ENCODE peak calls at places on chromosomes 4 and X, in eight cellular contexts. One of them, this sample, is unnamed. For H3K4me1, H3K9me3 and H3K36me3, the result is how much of the 10 kb centered on the place peaks cover.

GRCh38 chr4:55036405-55036804 is 89.0 kb downstream of the KDR start:
- DNase-seq in ascending aorta: no peak
- DNase-seq in body of pancreas: no peak
- DNase-seq in cardiac muscle cell: no peak
- DNase-seq in fibroblast of lung: no peak
- DNase-seq in endothelial cell of umbilical vein: no peak
- DNase-seq in right atrium auricular region: no peak
- DNase-seq in spleen: no peak
- DNase-seq in this sample: peak

GRCh38 chrX:145563159-145563558 is 254.5 kb upstream of the SLITRK2 start:
- DNase-seq in ascending aorta: no peak
- DNase-seq in cardiac muscle cell: no peak
- DNase-seq in endothelial cell of umbilical vein: no peak
- DNase-seq in fibroblast of lung: no peak
- DNase-seq in body of pancreas: no peak
- DNase-seq in spleen: no peak
- DNase-seq in right atrium auricular region: no peak
- DNase-seq in this sample: no peak

GRCh38 chr4:123706961-123707360 is 310.4 kb downstream of the SPRY1 start:
- DNase-seq in ascending aorta: no peak
- DNase-seq in endothelial cell of umbilical vein: no peak
- DNase-seq in spleen: no peak
- DNase-seq in fibroblast of lung: no peak
- DNase-seq in right atrium auricular region: no peak
- DNase-seq in body of pancreas: no peak
- DNase-seq in cardiac muscle cell: no peak
- DNase-seq in this sample: no peak

GRCh38 chr4:38563703-38564490 is 100.1 kb upstream of the KLF3 start:
- DNase-seq in spleen: no peak
- DNase-seq in endothelial cell of umbilical vein: no peak
- DNase-seq in body of pancreas: no peak
- DNase-seq in fibroblast of lung: peak
- DNase-seq in right atrium auricular region: no peak
- DNase-seq in cardiac muscle cell: no peak
- DNase-seq in ascending aorta: no peak
- DNase-seq in this sample: no peak

GRCh38 chr4:181150173-181150572 is 1093.0 kb upstream of the TENM3 start:
- DNase-seq in endothelial cell of umbilical vein: no peak
- DNase-seq in cardiac muscle cell: no peak
- DNase-seq in fibroblast of lung: no peak
- DNase-seq in body of pancreas: no peak
- DNase-seq in right atrium auricular region: no peak
- DNase-seq in spleen: no peak
- DNase-seq in ascending aorta: no peak
- DNase-seq in this sample: no peak

GRCh38 chrX:153953342-153953830 is 8.9 kb upstream of the RENBP start:
- DNase-seq in endothelial cell of umbilical vein: peak
- DNase-seq in spleen: peak
- DNase-seq in body of pancreas: peak
- DNase-seq in ascending aorta: peak
- DNase-seq in cardiac muscle cell: peak
- DNase-seq in fibroblast of lung: peak
- DNase-seq in right atrium auricular region: peak
- DNase-seq in this sample: peak

GRCh38 chrX:129015381-129015780 is 507.9 kb downstream of the SMARCA1 start:
- DNase-seq in ascending aorta: no peak
- DNase-seq in cardiac muscle cell: no peak
- DNase-seq in fibroblast of lung: no peak
- DNase-seq in body of pancreas: no peak
- DNase-seq in endothelial cell of umbilical vein: no peak
- DNase-seq in right atrium auricular region: no peak
- DNase-seq in spleen: no peak
- DNase-seq in this sample: no peak

GRCh38 chr4:100907465-100908454 is 389.9 kb upstream of the EMCN start:
- DNase-seq in spleen: no peak
- DNase-seq in right atrium auricular region: no peak
- DNase-seq in fibroblast of lung: peak
- DNase-seq in ascending aorta: no peak
- DNase-seq in cardiac muscle cell: peak
- DNase-seq in endothelial cell of umbilical vein: peak
- DNase-seq in body of pancreas: no peak
- DNase-seq in this sample: peak

GRCh38 chr4:155371432-155372043 is 5.2 kb downstream of the MAP9 start:
- DNase-seq in body of pancreas: no peak
- DNase-seq in cardiac muscle cell: peak
- DNase-seq in fibroblast of lung: peak
- DNase-seq in spleen: no peak
- DNase-seq in endothelial cell of umbilical vein: peak
- DNase-seq in right atrium auricular region: no peak
- DNase-seq in ascending aorta: no peak
- DNase-seq in this sample: no peak

GRCh38 chr4:116953947-116954346 is 131.4 kb downstream of the TRAM1L1 start:
- DNase-seq in cardiac muscle cell: no peak
- DNase-seq in right atrium auricular region: no peak
- DNase-seq in body of pancreas: no peak
- DNase-seq in ascending aorta: no peak
- DNase-seq in endothelial cell of umbilical vein: no peak
- DNase-seq in spleen: no peak
- DNase-seq in fibroblast of lung: no peak
- DNase-seq in this sample: no peak

GRCh38 chr4:91734682-91735081 is 569.1 kb upstream of the GRID2 start:
- DNase-seq in cardiac muscle cell: peak
- DNase-seq in spleen: no peak
- DNase-seq in body of pancreas: no peak
- DNase-seq in endothelial cell of umbilical vein: peak
- DNase-seq in ascending aorta: no peak
- DNase-seq in right atrium auricular region: no peak
- DNase-seq in fibroblast of lung: no peak
- DNase-seq in this sample: peak

GRCh38 chr4:26887809-26888208 is 27.2 kb downstream of the STIM2 start:
- DNase-seq in fibroblast of lung: no peak
- DNase-seq in endothelial cell of umbilical vein: no peak
- DNase-seq in body of pancreas: no peak
- DNase-seq in right atrium auricular region: no peak
- DNase-seq in ascending aorta: no peak
- DNase-seq in cardiac muscle cell: no peak
- DNase-seq in spleen: no peak
- DNase-seq in this sample: no peak

GRCh38 chr4:26887143-26887542 is 26.5 kb downstream of the STIM2 start:
- DNase-seq in endothelial cell of umbilical vein: no peak
- DNase-seq in cardiac muscle cell: no peak
- DNase-seq in body of pancreas: no peak
- DNase-seq in right atrium auricular region: no peak
- DNase-seq in spleen: no peak
- DNase-seq in ascending aorta: no peak
- DNase-seq in fibroblast of lung: no peak
- DNase-seq in this sample: no peak

GRCh38 chr4:26885912-26886274 is 25.3 kb downstream of the STIM2 start:
- DNase-seq in cardiac muscle cell: no peak
- DNase-seq in spleen: no peak
- DNase-seq in body of pancreas: no peak
- DNase-seq in right atrium auricular region: no peak
- DNase-seq in ascending aorta: no peak
- DNase-seq in fibroblast of lung: no peak
- DNase-seq in endothelial cell of umbilical vein: no peak
- DNase-seq in this sample: no peak

GRCh38 chr4:26879805-26880204 is 19.2 kb downstream of the STIM2 start:
- DNase-seq in endothelial cell of umbilical vein: no peak
- DNase-seq in spleen: no peak
- DNase-seq in ascending aorta: no peak
- DNase-seq in fibroblast of lung: no peak
- DNase-seq in cardiac muscle cell: peak
- DNase-seq in body of pancreas: no peak
- DNase-seq in right atrium auricular region: no peak
- DNase-seq in this sample: no peak

GRCh38 chr4:26884486-26884988 is 23.9 kb downstream of the STIM2 start:
- DNase-seq in cardiac muscle cell: no peak
- DNase-seq in endothelial cell of umbilical vein: no peak
- DNase-seq in spleen: no peak
- DNase-seq in body of pancreas: no peak
- DNase-seq in right atrium auricular region: no peak
- DNase-seq in ascending aorta: no peak
- DNase-seq in fibroblast of lung: no peak
- DNase-seq in this sample: no peak
- H3K4me1 ChIP-seq in cardiac muscle cell: under half
- H3K4me1 ChIP-seq in endothelial cell of umbilical vein: under half
- H3K4me1 ChIP-seq in spleen: half or more
- H3K4me1 ChIP-seq in body of pancreas: under half
- H3K4me1 ChIP-seq in right atrium auricular region: under half
- H3K4me1 ChIP-seq in ascending aorta: under half
- H3K4me1 ChIP-seq in fibroblast of lung: under half
- H3K4me1 ChIP-seq in this sample: under half

GRCh38 chrX:22534643-22535042 is 261.9 kb downstream of the CBLL2 start:
- DNase-seq in body of pancreas: no peak
- DNase-seq in endothelial cell of umbilical vein: peak
- DNase-seq in ascending aorta: no peak
- DNase-seq in spleen: no peak
- DNase-seq in cardiac muscle cell: peak
- DNase-seq in fibroblast of lung: peak
- DNase-seq in right atrium auricular region: no peak
- DNase-seq in this sample: no peak

GRCh38 chrX:22533898-22534297 is 261.2 kb downstream of the CBLL2 start:
- DNase-seq in endothelial cell of umbilical vein: no peak
- DNase-seq in ascending aorta: no peak
- DNase-seq in fibroblast of lung: peak
- DNase-seq in spleen: no peak
- DNase-seq in body of pancreas: no peak
- DNase-seq in cardiac muscle cell: no peak
- DNase-seq in right atrium auricular region: no peak
- DNase-seq in this sample: no peak

GRCh38 chrX:22542641-22543040 is 269.9 kb downstream of the CBLL2 start:
- DNase-seq in endothelial cell of umbilical vein: no peak
- DNase-seq in right atrium auricular region: no peak
- DNase-seq in body of pancreas: no peak
- DNase-seq in spleen: no peak
- DNase-seq in ascending aorta: no peak
- DNase-seq in fibroblast of lung: no peak
- DNase-seq in cardiac muscle cell: no peak
- DNase-seq in this sample: no peak

GRCh38 chrX:22541926-22542325 is 269.2 kb downstream of the CBLL2 start:
- DNase-seq in cardiac muscle cell: no peak
- DNase-seq in right atrium auricular region: no peak
- DNase-seq in spleen: no peak
- DNase-seq in endothelial cell of umbilical vein: no peak
- DNase-seq in fibroblast of lung: no peak
- DNase-seq in body of pancreas: no peak
- DNase-seq in ascending aorta: no peak
- DNase-seq in this sample: no peak

GRCh38 chrX:22538581-22538980 is 265.9 kb downstream of the CBLL2 start:
- DNase-seq in spleen: no peak
- DNase-seq in body of pancreas: no peak
- DNase-seq in right atrium auricular region: no peak
- DNase-seq in endothelial cell of umbilical vein: no peak
- DNase-seq in cardiac muscle cell: no peak
- DNase-seq in ascending aorta: no peak
- DNase-seq in fibroblast of lung: no peak
- DNase-seq in this sample: no peak
- H3K9me3 ChIP-seq in spleen: under half
- H3K9me3 ChIP-seq in body of pancreas: under half
- H3K9me3 ChIP-seq in right atrium auricular region: under half
- H3K9me3 ChIP-seq in endothelial cell of umbilical vein: under half
- H3K9me3 ChIP-seq in cardiac muscle cell: under half
- H3K9me3 ChIP-seq in ascending aorta: under half
- H3K9me3 ChIP-seq in fibroblast of lung: under half
- H3K9me3 ChIP-seq in this sample: under half

DNA sequence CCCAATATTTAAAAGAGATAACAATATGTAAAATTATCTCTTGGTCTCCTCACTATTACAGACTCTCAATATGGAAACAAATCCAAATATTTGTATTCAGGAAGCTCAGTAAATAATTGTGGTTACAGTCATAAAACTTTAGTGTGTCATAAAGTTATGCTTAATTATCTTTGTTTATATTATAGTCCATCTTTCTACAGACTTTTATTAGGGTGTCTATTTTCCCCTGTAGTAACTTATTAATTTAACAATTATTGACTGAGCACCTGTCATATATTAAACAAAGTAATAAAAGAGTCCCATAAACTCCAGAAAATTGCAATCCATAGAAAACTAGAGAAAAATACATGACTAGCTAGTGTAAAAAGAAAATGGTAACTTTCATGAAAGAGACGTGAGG is 61.6 kb upstream of the GPM6A start:
- DNase-seq in cardiac muscle cell: no peak
- DNase-seq in ascending aorta: no peak
- DNase-seq in right atrium auricular region: no peak
- DNase-seq in endothelial cell of umbilical vein: no peak
- DNase-seq in fibroblast of lung: no peak
- DNase-seq in spleen: no peak
- DNase-seq in body of pancreas: no peak
- DNase-seq in this sample: no peak
- H3K36me3 ChIP-seq in cardiac muscle cell: under half
- H3K36me3 ChIP-seq in ascending aorta: under half
- H3K36me3 ChIP-seq in right atrium auricular region: under half
- H3K36me3 ChIP-seq in endothelial cell of umbilical vein: under half
- H3K36me3 ChIP-seq in fibroblast of lung: under half
- H3K36me3 ChIP-seq in spleen: under half
- H3K36me3 ChIP-seq in body of pancreas: under half
- H3K36me3 ChIP-seq in this sample: under half

GRCh38 chrX:13260598-13260997 is 59.3 kb downstream of the ATXN3L start:
- DNase-seq in endothelial cell of umbilical vein: no peak
- DNase-seq in fibroblast of lung: no peak
- DNase-seq in cardiac muscle cell: no peak
- DNase-seq in right atrium auricular region: no peak
- DNase-seq in spleen: no peak
- DNase-seq in ascending aorta: no peak
- DNase-seq in body of pancreas: no peak
- DNase-seq in this sample: no peak

GRCh38 chrX:13258725-13259124 is 61.1 kb downstream of the ATXN3L start:
- DNase-seq in body of pancreas: no peak
- DNase-seq in fibroblast of lung: no peak
- DNase-seq in endothelial cell of umbilical vein: no peak
- DNase-seq in ascending aorta: no peak
- DNase-seq in right atrium auricular region: no peak
- DNase-seq in cardiac muscle cell: no peak
- DNase-seq in spleen: no peak
- DNase-seq in this sample: no peak

GRCh38 chrX:13257223-13258051 is 62.4 kb downstream of the ATXN3L start:
- DNase-seq in fibroblast of lung: no peak
- DNase-seq in right atrium auricular region: no peak
- DNase-seq in ascending aorta: no peak
- DNase-seq in spleen: no peak
- DNase-seq in endothelial cell of umbilical vein: no peak
- DNase-seq in body of pancreas: no peak
- DNase-seq in cardiac muscle cell: no peak
- DNase-seq in this sample: no peak

GRCh38 chrX:13256562-13256961 is 63.3 kb downstream of the ATXN3L start:
- DNase-seq in cardiac muscle cell: no peak
- DNase-seq in fibroblast of lung: no peak
- DNase-seq in endothelial cell of umbilical vein: no peak
- DNase-seq in spleen: no peak
- DNase-seq in body of pancreas: no peak
- DNase-seq in ascending aorta: no peak
- DNase-seq in right atrium auricular region: no peak
- DNase-seq in this sample: no peak

DNA sequence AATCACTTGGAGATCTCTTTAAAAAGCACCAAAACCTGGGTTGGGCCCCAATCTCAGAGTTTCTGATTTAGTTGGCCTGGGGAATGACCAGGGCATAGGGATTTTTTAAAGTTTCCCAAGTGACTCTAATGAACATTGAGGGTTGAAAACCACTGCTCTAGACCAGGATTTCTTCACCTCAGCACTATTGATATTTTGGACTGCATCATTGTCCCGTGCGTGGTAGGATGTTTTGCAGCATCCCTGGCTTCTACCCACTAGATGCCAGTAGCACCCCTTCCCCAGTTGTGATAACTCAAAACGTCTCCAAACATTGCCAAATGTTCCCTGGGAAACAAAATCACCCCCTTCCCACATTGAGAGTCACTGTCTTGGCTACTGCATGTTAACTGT is 61.8 kb downstream of the ATXN3L start:
- DNase-seq in fibroblast of lung: no peak
- DNase-seq in ascending aorta: no peak
- DNase-seq in cardiac muscle cell: no peak
- DNase-seq in right atrium auricular region: no peak
- DNase-seq in body of pancreas: no peak
- DNase-seq in endothelial cell of umbilical vein: no peak
- DNase-seq in spleen: no peak
- DNase-seq in this sample: no peak
- H3K4me1 ChIP-seq in fibroblast of lung: under half
- H3K4me1 ChIP-seq in ascending aorta: under half
- H3K4me1 ChIP-seq in cardiac muscle cell: under half
- H3K4me1 ChIP-seq in right atrium auricular region: under half
- H3K4me1 ChIP-seq in body of pancreas: under half
- H3K4me1 ChIP-seq in endothelial cell of umbilical vein: under half
- H3K4me1 ChIP-seq in spleen: under half
- H3K4me1 ChIP-seq in this sample: under half